ENCODE peak calls at places on chromosomes 3 and 15, in five cellular contexts. I is NCI-H524 treated with DMSO at 0.1 percent for 48 hours, E is T-helper 9 cell, K is cardiac septum, Q is HTR-8/SVneo. X is an unnamed sample.

GRCh38 chr3:128946411-128946810 is 47.5 kb downstream of the CFAP92 start:
- DNase-seq in I (no peak), E (no peak), K (no peak), Q (no peak), X (no peak)

GRCh38 chr3:116661196-116661595 is 48.4 kb upstream of the TUSC7 start:
- DNase-seq in I (no peak), E (no peak), K (no peak), Q (no peak), X (no peak)

GRCh38 chr15:51359981-51360380 is 18.5 kb downstream of the GLDN start:
- DNase-seq in I (no peak), E (no peak), K (no peak), Q (no peak), X (no peak)

GRCh38 chr3:14410501-14411165 is 8.2 kb downstream of the SLC6A6 start:
- DNase-seq in I (no peak), E (no peak), K (peak), Q (peak), X (no peak)

GRCh38 chr15:65663521-65663920 is 41.8 kb downstream of the SLC24A1 start:
- DNase-seq in I (no peak), E (no peak), K (no peak), Q (no peak), X (no peak)

GRCh38 chr3:156908398-156908797 is 82.2 kb downstream of the LEKR1 start:
- DNase-seq in I (no peak), E (no peak), K (no peak), Q (no peak), X (no peak)

GRCh38 chr3:169627073-169627472 is 36.4 kb downstream of the MECOM start:
- DNase-seq in I (peak), E (no peak), K (no peak), Q (no peak), X (peak)

GRCh38 chr3:196995646-196996355 is 27.2 kb upstream of the PIGZ start:
- DNase-seq in I (peak), E (no peak), K (peak), Q (no peak), X (no peak)

GRCh38 chr15:52657338-52657737 is 21.9 kb downstream of the ATOSA start:
- DNase-seq in I (no peak), E (no peak), K (no peak), Q (no peak), X (no peak)

GRCh38 chr3:58471025-58471887 is 20.6 kb upstream of the KCTD6 start:
- DNase-seq in I (peak), E (no peak), K (no peak), Q (peak), X (peak)

GRCh38 chr15:26974120-26974780 is 3.3 kb downstream of the GABRG3 start:
- DNase-seq in I (peak), E (no peak), K (no peak), Q (no peak), X (peak)

GRCh38 chr3:133574260-133574881 is 885 bp downstream of the CDV3 start:
- DNase-seq in I (no peak), E (peak), K (peak), Q (no peak), X (no peak)

GRCh38 chr3:43515970-43516369 is 105.8 kb downstream of the ANO10 start:
- DNase-seq in I (no peak), E (no peak), K (no peak), Q (no peak), X (no peak)

GRCh38 chr3:42685363-42685881 is at the start of gene KLHL40:
- DNase-seq in I (no peak), E (no peak), K (peak), Q (no peak), X (no peak)

GRCh38 chr3:128541246-128541645 is 48.2 kb upstream of the GATA2 start:
- DNase-seq in I (no peak), E (no peak), K (no peak), Q (no peak), X (no peak)

GRCh38 chr3:124627501-124627908 is 102.7 kb upstream of the UMPS start:
- DNase-seq in I (no peak), E (no peak), K (no peak), Q (no peak), X (no peak)

GRCh38 chr15:68114356-68114755 is 60.2 kb downstream of the PIAS1 start:
- DNase-seq in I (no peak), E (no peak), K (no peak), Q (no peak), X (no peak)

GRCh38 chr15:62828364-62828763 is 214.2 kb upstream of the TPM1 start:
- DNase-seq in I (no peak), E (no peak), K (no peak), Q (no peak), X (peak)

GRCh38 chr3:17032407-17033034 is 147.8 kb downstream of the PLCL2 start:
- DNase-seq in I (peak), E (no peak), K (no peak), Q (peak), X (peak)

X was measured in NCI-H774.